ENCODE peak calls at places on chromosomes 11 and 22, in nine cellular contexts. U, M, G, A, W, J, D, I and L are unnamed samples.

GRCh38 chr22:39457047-39457545 is 284 bp downstream of the MGAT3 start:
- DNase-seq in U (no peak), M (no peak), G (no peak), A (no peak), W (no peak), J (no peak), D (no peak), I (no peak), L (no peak)

GRCh38 chr11:75311858-75312288 is 39.6 kb downstream of the ARRB1 start:
- DNase-seq in U (peak; percentile 85), M (peak; percentile 82), G (peak; percentile 96), A (peak; percentile 78), W (peak; percentile 38), J (peak; percentile 92), D (peak; percentile 35), I (no peak), L (peak; percentile 48)

GRCh38 chr11:26276798-26277424 is 55.0 kb upstream of the ANO3 start:
- DNase-seq in U (peak; percentile 14), M (peak; percentile 42), G (no peak), A (peak; percentile 32), W (peak; percentile 87), J (peak; percentile 53), D (peak; percentile 60), I (no peak), L (peak; percentile 41)

GRCh38 chr11:70727899-70728620 is 329.7 kb downstream of the CTTN start:
- DNase-seq in U (no peak), M (no peak), G (no peak), A (no peak), W (no peak), J (no peak), D (no peak), I (no peak), L (no peak)

GRCh38 chr11:110797453-110797852 is 85.2 kb upstream of the ARHGAP20 start:
- DNase-seq in U (no peak), M (peak; percentile 11), G (no peak), A (no peak), W (no peak), J (no peak), D (no peak), I (peak; percentile 88), L (no peak)

GRCh38 chr11:121652982-121653381 is 200.2 kb upstream of the SORL1-AS1 start:
- DNase-seq in U (no peak), M (no peak), G (no peak), A (no peak), W (peak; percentile 10), J (no peak), D (no peak), I (no peak), L (no peak)

GRCh38 chr11:393219-394033 is 583 bp upstream of the PKP3 start:
- DNase-seq in U (no peak), M (peak; percentile 68), G (no peak), A (no peak), W (no peak), J (peak; percentile 32), D (no peak), I (no peak), L (no peak)

GRCh38 chr11:61756452-61757212 is 4.2 kb downstream of the MYRF start:
- DNase-seq in U (no peak), M (peak; percentile 77), G (no peak), A (no peak), W (peak; percentile 14), J (peak; percentile 83), D (peak; percentile 88), I (peak; percentile 73), L (no peak)

GRCh38 chr11:67303132-67303988 is at the start of gene SSH3:
- DNase-seq in U (peak; percentile 81), M (peak; percentile 90), G (no peak), A (peak; percentile 66), W (peak; percentile 55), J (peak; percentile 90), D (peak; percentile 83), I (no peak), L (peak; percentile 87)

GRCh38 chr11:96753997-96754396 is 364.2 kb downstream of the JRKL start:
- DNase-seq in U (no peak), M (no peak), G (no peak), A (no peak), W (no peak), J (no peak), D (no peak), I (no peak), L (no peak)

GRCh38 chr11:65426839-65427690 is 4.5 kb downstream of the NEAT1 start:
- DNase-seq in U (peak; percentile 39), M (peak; percentile 82), G (no peak), A (peak; percentile 36), W (peak; percentile 54), J (peak; percentile 70), D (peak; percentile 82), I (no peak), L (peak; percentile 36)

GRCh38 chr11:77082838-77083552 is 16.2 kb downstream of the CAPN5 start:
- DNase-seq in U (peak; percentile 61), M (peak; percentile 69), G (no peak), A (no peak), W (peak; percentile 64), J (no peak), D (no peak), I (no peak), L (no peak)

GRCh38 chr11:2803186-2804057 is 82.2 kb downstream of the CDKN1C start:
- DNase-seq in U (peak; percentile 9), M (peak; percentile 4), G (no peak), A (peak; percentile 14), W (no peak), J (peak; percentile 9), D (peak; percentile 8), I (no peak), L (peak; percentile 26)

DNA sequence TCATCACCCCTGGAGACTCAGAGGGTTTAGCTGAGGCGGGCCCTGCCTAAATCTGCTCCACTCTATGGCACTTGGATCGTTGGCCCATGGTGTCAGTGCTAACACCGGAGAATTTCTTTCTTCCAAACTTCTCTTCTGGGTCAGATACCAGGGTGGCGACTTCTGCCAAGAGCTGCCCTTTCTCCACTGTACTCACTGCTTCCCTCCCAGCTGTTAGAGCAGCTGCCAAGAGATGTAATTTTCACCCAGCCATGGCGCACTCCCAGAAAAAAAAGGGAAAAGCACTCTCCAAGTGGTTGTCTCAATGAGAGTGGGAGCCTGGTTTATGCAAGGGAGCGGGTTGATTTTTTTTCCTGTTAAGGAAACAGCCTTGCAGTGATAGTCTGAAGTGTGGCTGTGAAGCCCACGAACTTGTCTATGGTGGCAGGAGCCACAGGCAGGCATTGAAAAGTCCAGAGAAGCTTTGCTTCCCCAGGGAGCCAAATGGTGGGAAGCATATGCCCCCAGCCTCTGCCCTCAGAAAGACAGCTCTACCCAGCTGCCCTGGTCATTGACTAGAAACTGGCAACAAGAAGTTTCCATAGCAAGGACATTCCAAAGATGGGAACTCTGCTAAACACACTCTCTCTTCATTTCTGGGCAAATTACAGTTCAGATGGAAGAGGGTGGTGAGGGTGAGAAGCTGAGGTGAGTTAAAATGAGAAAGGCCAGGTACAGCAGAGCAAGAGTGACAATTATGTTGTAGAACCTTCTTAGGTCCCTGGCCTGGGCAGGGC is 10.7 kb downstream of the PCSK7 start:
- DNase-seq in U (no peak), M (peak; percentile 21), G (no peak), A (peak; percentile 76), W (no peak), J (no peak), D (no peak), I (no peak), L (no peak)
- H3K4me1 ChIP-seq in U (peaks cover 48% of the 10 kb centered on the region), M (peaks cover 78% of the 10 kb centered on the region), G (peaks cover 99% of the 10 kb centered on the region), A (peaks cover 40% of the 10 kb centered on the region), W (peaks cover 11% of the 10 kb centered on the region), J (peaks cover 28% of the 10 kb centered on the region), D (peaks cover 37% of the 10 kb centered on the region), I (no peaks in the 10 kb centered on the region), L (peaks cover 13% of the 10 kb centered on the region)

GRCh38 chr22:46393791-46394333 is 58.3 kb downstream of the TRMU start:
- DNase-seq in U (no peak), M (no peak), G (no peak), A (no peak), W (no peak), J (no peak), D (no peak), I (no peak), L (no peak)
- TF ChIP-seq CTCF in U (no peak), M (no peak), G (no peak), A (no peak), W (no peak), J (no peak), D (no peak), I (no peak), L (no peak)

GRCh38 chr22:20552450-20552894 is 45.1 kb downstream of the MED15 start:
- DNase-seq in U (peak; percentile 93), M (peak; percentile 52), G (no peak), A (peak; percentile 80), W (peak; percentile 47), J (peak; percentile 49), D (peak; percentile 56), I (no peak), L (no peak)
- H3K4me3 ChIP-seq in U (peak overlapping the region; percentile 20), M (no peak overlapping the region), G (no peak overlapping the region), A (no peak overlapping the region), W (no peak overlapping the region), J (no peak overlapping the region), D (no peak overlapping the region), I (no peak overlapping the region), L (no peak overlapping the region)

GRCh38 chr11:31813242-31813960 is 2.3 kb upstream of the PAX6 start:
- DNase-seq in U (no peak), M (no peak), G (no peak), A (no peak), W (no peak), J (no peak), D (no peak), I (no peak), L (no peak)
- H3K4me1 ChIP-seq in U (peaks cover 63% of the 10 kb centered on the region), M (peaks cover 76% of the 10 kb centered on the region), G (peaks cover 90% of the 10 kb centered on the region), A (peaks cover 53% of the 10 kb centered on the region), W (peaks cover 6% of the 10 kb centered on the region), J (peaks cover 46% of the 10 kb centered on the region), D (peaks cover 86% of the 10 kb centered on the region), I (peaks cover 12% of the 10 kb centered on the region), L (peaks cover 58% of the 10 kb centered on the region)

DNA sequence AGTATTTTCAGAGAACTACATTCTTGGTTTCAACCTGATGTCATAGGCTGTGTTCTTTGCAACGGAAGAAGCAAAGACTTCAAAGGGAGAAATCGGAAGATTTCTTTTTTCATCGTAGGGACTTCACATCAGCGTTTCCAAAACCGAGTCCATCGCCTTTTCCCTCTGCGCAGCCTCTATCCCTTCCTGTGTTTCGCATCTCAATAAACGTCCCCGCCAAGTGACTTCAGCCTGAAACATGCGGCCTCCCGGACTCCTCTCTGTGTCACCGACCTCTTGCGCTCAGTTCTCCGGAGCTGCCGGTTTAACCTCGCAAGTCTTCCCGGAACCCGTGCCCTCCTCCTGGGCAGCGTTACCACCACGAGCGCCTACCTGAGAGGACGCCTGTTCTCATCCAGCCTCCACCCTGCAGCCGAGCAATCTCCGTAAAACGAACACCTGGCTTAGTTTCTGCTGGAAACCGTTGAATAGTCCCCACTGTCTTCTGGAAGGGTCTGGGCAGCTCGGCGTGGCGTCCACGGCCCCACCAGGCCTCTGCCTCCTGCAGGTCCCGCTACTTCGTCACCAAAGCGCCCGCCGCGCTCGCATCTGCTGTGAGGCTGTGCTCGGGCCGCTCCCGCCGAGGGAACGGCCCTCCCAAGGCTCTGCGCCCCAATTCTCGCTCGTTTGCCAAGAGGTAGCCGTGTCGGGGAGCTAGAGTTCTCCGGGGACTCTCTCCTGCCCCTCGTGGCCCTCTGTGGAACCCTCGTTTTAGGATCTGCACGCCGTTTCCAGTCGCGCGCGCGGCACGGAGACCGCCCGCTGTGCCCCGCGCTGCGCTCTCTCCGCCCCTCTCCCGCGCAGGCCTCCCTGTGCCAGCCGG is at the start of gene GLB1L3:
- DNase-seq in U (no peak), M (peak; percentile 33), G (no peak), A (peak; percentile 51), W (no peak), J (no peak), D (peak; percentile 25), I (no peak), L (no peak)
- TF ChIP-seq CTCF in U (no peak), M (peak; percentile 26), G (no peak), A (no peak), W (peak; percentile 24), J (no peak), D (no peak), I (peak; percentile 41), L (no peak)